ENCODE peak calls at places on chromosomes 7 and 10, in nine cellular contexts. One of them, this sample, is unnamed.
A peak's percentile ranks its signal among the peaks of the same experiment; 100 is the strongest.

GRCh38 chr10:45000138-45000763 is 472 bp upstream of the ZNF22 start:
- DNase-seq in IMR-90: peak; percentile 9
- DNase-seq in upper lobe of right lung: no peak
- DNase-seq in Peyer's patch: no peak
- DNase-seq in AG04450: no peak
- DNase-seq in endodermal cell: peak; percentile 53
- DNase-seq in CD4-positive, alpha-beta memory T cell: no peak
- DNase-seq in tibial artery: peak; percentile 91
- DNase-seq in CD8-positive, alpha-beta T cell: no peak
- DNase-seq in this sample: no peak

GRCh38 chr7:10793995-10794780 is 179.5 kb upstream of the PHF14 start:
- DNase-seq in tibial artery: no peak
- DNase-seq in Peyer's patch: no peak
- DNase-seq in IMR-90: no peak
- DNase-seq in CD4-positive, alpha-beta memory T cell: no peak
- DNase-seq in CD8-positive, alpha-beta T cell: no peak
- DNase-seq in upper lobe of right lung: no peak
- DNase-seq in endodermal cell: no peak
- DNase-seq in AG04450: no peak
- DNase-seq in this sample: no peak

GRCh38 chr10:79112898-79113431 is 44.2 kb downstream of the ZMIZ1 start:
- DNase-seq in tibial artery: peak; percentile 78
- DNase-seq in endodermal cell: peak; percentile 59
- DNase-seq in CD4-positive, alpha-beta memory T cell: no peak
- DNase-seq in IMR-90: peak; percentile 92
- DNase-seq in AG04450: no peak
- DNase-seq in Peyer's patch: no peak
- DNase-seq in upper lobe of right lung: no peak
- DNase-seq in CD8-positive, alpha-beta T cell: no peak
- DNase-seq in this sample: no peak

GRCh38 chr10:106771132-106771531 is 393.4 kb downstream of the SORCS1 start:
- DNase-seq in Peyer's patch: no peak
- DNase-seq in CD4-positive, alpha-beta memory T cell: no peak
- DNase-seq in AG04450: no peak
- DNase-seq in upper lobe of right lung: no peak
- DNase-seq in tibial artery: no peak
- DNase-seq in endodermal cell: no peak
- DNase-seq in IMR-90: no peak
- DNase-seq in CD8-positive, alpha-beta T cell: no peak
- DNase-seq in this sample: no peak

GRCh38 chr7:147245274-147245673 is 1128.7 kb downstream of the CNTNAP2 start:
- DNase-seq in CD4-positive, alpha-beta memory T cell: no peak
- DNase-seq in endodermal cell: peak; percentile 81
- DNase-seq in IMR-90: peak; percentile 24
- DNase-seq in Peyer's patch: no peak
- DNase-seq in CD8-positive, alpha-beta T cell: no peak
- DNase-seq in AG04450: peak; percentile 1
- DNase-seq in upper lobe of right lung: no peak
- DNase-seq in tibial artery: no peak
- DNase-seq in this sample: no peak

GRCh38 chr7:117169907-117170306 is 153.0 kb downstream of the WNT2 start:
- DNase-seq in upper lobe of right lung: no peak
- DNase-seq in Peyer's patch: no peak
- DNase-seq in CD8-positive, alpha-beta T cell: no peak
- DNase-seq in tibial artery: no peak
- DNase-seq in IMR-90: no peak
- DNase-seq in endodermal cell: no peak
- DNase-seq in CD4-positive, alpha-beta memory T cell: no peak
- DNase-seq in AG04450: no peak
- DNase-seq in this sample: no peak

GRCh38 chr10:87551324-87551723 is 46.6 kb downstream of the MINPP1 start:
- DNase-seq in Peyer's patch: no peak
- DNase-seq in CD4-positive, alpha-beta memory T cell: no peak
- DNase-seq in IMR-90: no peak
- DNase-seq in AG04450: no peak
- DNase-seq in CD8-positive, alpha-beta T cell: no peak
- DNase-seq in upper lobe of right lung: no peak
- DNase-seq in endodermal cell: no peak
- DNase-seq in tibial artery: no peak
- DNase-seq in this sample: no peak

GRCh38 chr7:32115831-32116230 is 45.6 kb upstream of the PDE1C start:
- DNase-seq in CD8-positive, alpha-beta T cell: no peak
- DNase-seq in upper lobe of right lung: no peak
- DNase-seq in endodermal cell: no peak
- DNase-seq in Peyer's patch: no peak
- DNase-seq in IMR-90: peak; percentile 65
- DNase-seq in tibial artery: no peak
- DNase-seq in AG04450: no peak
- DNase-seq in CD4-positive, alpha-beta memory T cell: no peak
- DNase-seq in this sample: no peak

GRCh38 chr7:15424468-15424867 is 137.3 kb downstream of the AGMO start:
- DNase-seq in AG04450: no peak
- DNase-seq in CD4-positive, alpha-beta memory T cell: no peak
- DNase-seq in upper lobe of right lung: no peak
- DNase-seq in CD8-positive, alpha-beta T cell: no peak
- DNase-seq in IMR-90: peak; percentile 17
- DNase-seq in endodermal cell: no peak
- DNase-seq in tibial artery: no peak
- DNase-seq in Peyer's patch: no peak
- DNase-seq in this sample: no peak

GRCh38 chr10:95544783-95545500 is 16.2 kb downstream of the SORBS1 start:
- DNase-seq in tibial artery: peak; percentile 63
- DNase-seq in Peyer's patch: no peak
- DNase-seq in upper lobe of right lung: no peak
- DNase-seq in endodermal cell: no peak
- DNase-seq in AG04450: no peak
- DNase-seq in CD4-positive, alpha-beta memory T cell: no peak
- DNase-seq in IMR-90: no peak
- DNase-seq in CD8-positive, alpha-beta T cell: no peak
- DNase-seq in this sample: no peak
- H3K4me3 ChIP-seq in tibial artery: no peak overlapping the region
- H3K4me3 ChIP-seq in Peyer's patch: no peak overlapping the region
- H3K4me3 ChIP-seq in upper lobe of right lung: no peak overlapping the region
- H3K4me3 ChIP-seq in endodermal cell: no peak overlapping the region
- H3K4me3 ChIP-seq in AG04450: no peak overlapping the region
- H3K4me3 ChIP-seq in CD4-positive, alpha-beta memory T cell: no peak overlapping the region
- H3K4me3 ChIP-seq in IMR-90: no peak overlapping the region
- H3K4me3 ChIP-seq in CD8-positive, alpha-beta T cell: no peak overlapping the region
- H3K4me3 ChIP-seq in this sample: no peak overlapping the region

GRCh38 chr7:42084263-42084662 is 152.7 kb downstream of the GLI3 start:
- DNase-seq in CD8-positive, alpha-beta T cell: no peak
- DNase-seq in AG04450: no peak
- DNase-seq in endodermal cell: no peak
- DNase-seq in tibial artery: no peak
- DNase-seq in Peyer's patch: no peak
- DNase-seq in upper lobe of right lung: no peak
- DNase-seq in CD4-positive, alpha-beta memory T cell: no peak
- DNase-seq in IMR-90: no peak
- DNase-seq in this sample: no peak

GRCh38 chr7:42081672-42082071 is 155.3 kb downstream of the GLI3 start:
- DNase-seq in endodermal cell: no peak
- DNase-seq in upper lobe of right lung: no peak
- DNase-seq in CD8-positive, alpha-beta T cell: no peak
- DNase-seq in Peyer's patch: no peak
- DNase-seq in IMR-90: no peak
- DNase-seq in AG04450: no peak
- DNase-seq in tibial artery: no peak
- DNase-seq in CD4-positive, alpha-beta memory T cell: no peak
- DNase-seq in this sample: no peak

GRCh38 chr7:42080831-42081230 is 156.2 kb downstream of the GLI3 start:
- DNase-seq in CD8-positive, alpha-beta T cell: no peak
- DNase-seq in Peyer's patch: no peak
- DNase-seq in upper lobe of right lung: no peak
- DNase-seq in IMR-90: peak; percentile 62
- DNase-seq in CD4-positive, alpha-beta memory T cell: no peak
- DNase-seq in tibial artery: no peak
- DNase-seq in AG04450: no peak
- DNase-seq in endodermal cell: no peak
- DNase-seq in this sample: no peak

GRCh38 chr7:42083284-42083683 is 153.7 kb downstream of the GLI3 start:
- DNase-seq in endodermal cell: no peak
- DNase-seq in CD8-positive, alpha-beta T cell: no peak
- DNase-seq in tibial artery: no peak
- DNase-seq in Peyer's patch: no peak
- DNase-seq in CD4-positive, alpha-beta memory T cell: no peak
- DNase-seq in IMR-90: no peak
- DNase-seq in AG04450: no peak
- DNase-seq in upper lobe of right lung: no peak
- DNase-seq in this sample: no peak

DNA sequence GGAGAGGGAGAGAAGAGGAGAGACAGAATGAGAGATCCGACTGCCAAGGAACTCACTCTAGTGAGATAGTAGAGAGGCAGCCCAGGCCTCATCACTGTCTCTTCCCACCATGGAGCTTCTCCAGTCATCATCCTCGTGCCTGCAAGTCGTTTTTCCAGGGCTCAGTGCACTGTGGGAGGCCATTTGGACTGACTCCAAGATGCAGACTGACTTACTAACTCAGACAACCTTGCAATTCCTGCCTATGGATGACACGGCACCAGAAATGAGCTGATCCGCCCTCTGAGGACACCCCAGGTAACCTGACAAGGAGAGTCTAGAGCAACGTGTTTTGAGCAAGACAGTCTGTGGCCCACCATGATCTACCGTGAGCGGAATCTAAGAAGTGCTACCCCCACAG is 154.9 kb downstream of the GLI3 start:
- DNase-seq in upper lobe of right lung: no peak
- DNase-seq in endodermal cell: no peak
- DNase-seq in CD8-positive, alpha-beta T cell: no peak
- DNase-seq in AG04450: no peak
- DNase-seq in tibial artery: no peak
- DNase-seq in IMR-90: peak; percentile 84
- DNase-seq in CD4-positive, alpha-beta memory T cell: no peak
- DNase-seq in Peyer's patch: no peak
- DNase-seq in this sample: no peak
- H3K4me3 ChIP-seq in upper lobe of right lung: no peak overlapping the region
- H3K4me3 ChIP-seq in endodermal cell: no peak overlapping the region
- H3K4me3 ChIP-seq in CD8-positive, alpha-beta T cell: no peak overlapping the region
- H3K4me3 ChIP-seq in AG04450: no peak overlapping the region
- H3K4me3 ChIP-seq in tibial artery: no peak overlapping the region
- H3K4me3 ChIP-seq in IMR-90: no peak overlapping the region
- H3K4me3 ChIP-seq in CD4-positive, alpha-beta memory T cell: no peak overlapping the region
- H3K4me3 ChIP-seq in Peyer's patch: no peak overlapping the region
- H3K4me3 ChIP-seq in this sample: no peak overlapping the region

DNA sequence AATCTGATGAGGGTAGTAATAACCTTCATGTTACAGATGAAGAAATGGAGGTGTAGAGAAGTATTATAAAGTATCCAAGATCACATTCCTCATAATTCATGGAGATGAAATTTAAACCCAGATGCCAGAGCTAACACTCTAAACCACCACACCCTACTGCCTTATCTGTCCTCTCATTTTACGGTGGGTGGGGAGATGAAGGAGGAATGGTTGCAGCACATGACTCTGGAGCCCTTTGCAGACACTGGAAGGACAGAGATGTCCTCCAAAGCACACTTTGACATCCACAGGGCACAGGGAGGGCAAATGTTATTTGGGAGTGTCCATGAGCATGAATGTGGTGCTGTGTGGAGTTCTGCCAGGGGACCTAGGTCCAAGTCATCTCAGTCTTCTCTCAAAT is 1.1 kb downstream of the PLEKHS1 start:
- DNase-seq in tibial artery: no peak
- DNase-seq in AG04450: no peak
- DNase-seq in endodermal cell: no peak
- DNase-seq in CD4-positive, alpha-beta memory T cell: no peak
- DNase-seq in upper lobe of right lung: no peak
- DNase-seq in IMR-90: no peak
- DNase-seq in CD8-positive, alpha-beta T cell: no peak
- DNase-seq in Peyer's patch: no peak
- DNase-seq in this sample: no peak
- H3K4me3 ChIP-seq in tibial artery: no peak overlapping the region
- H3K4me3 ChIP-seq in AG04450: no peak overlapping the region
- H3K4me3 ChIP-seq in endodermal cell: no peak overlapping the region
- H3K4me3 ChIP-seq in CD4-positive, alpha-beta memory T cell: no peak overlapping the region
- H3K4me3 ChIP-seq in upper lobe of right lung: no peak overlapping the region
- H3K4me3 ChIP-seq in IMR-90: no peak overlapping the region
- H3K4me3 ChIP-seq in CD8-positive, alpha-beta T cell: no peak overlapping the region
- H3K4me3 ChIP-seq in Peyer's patch: peak overlapping the region; percentile 42
- H3K4me3 ChIP-seq in this sample: no peak overlapping the region

GRCh38 chr10:102396751-102397151 is 1.2 kb downstream of the NFKB2 start:
- DNase-seq in tibial artery: no peak
- DNase-seq in upper lobe of right lung: peak; percentile 59
- DNase-seq in CD8-positive, alpha-beta T cell: no peak
- DNase-seq in CD4-positive, alpha-beta memory T cell: no peak
- DNase-seq in IMR-90: no peak
- DNase-seq in Peyer's patch: no peak
- DNase-seq in endodermal cell: no peak
- DNase-seq in AG04450: no peak
- DNase-seq in this sample: no peak

GRCh38 chr10:102399217-102400021 is 3.9 kb downstream of the NFKB2 start:
- DNase-seq in Peyer's patch: peak; percentile 88
- DNase-seq in CD8-positive, alpha-beta T cell: peak; percentile 87
- DNase-seq in CD4-positive, alpha-beta memory T cell: peak; percentile 87
- DNase-seq in upper lobe of right lung: peak; percentile 95
- DNase-seq in tibial artery: peak; percentile 93
- DNase-seq in IMR-90: peak; percentile 82
- DNase-seq in AG04450: peak; percentile 59
- DNase-seq in endodermal cell: peak; percentile 95
- DNase-seq in this sample: peak; percentile 90

GRCh38 chr10:102397222-102398171 is 2.0 kb downstream of the NFKB2 start:
- DNase-seq in Peyer's patch: no peak
- DNase-seq in CD4-positive, alpha-beta memory T cell: no peak
- DNase-seq in CD8-positive, alpha-beta T cell: no peak
- DNase-seq in tibial artery: no peak
- DNase-seq in endodermal cell: no peak
- DNase-seq in AG04450: no peak
- DNase-seq in IMR-90: no peak
- DNase-seq in upper lobe of right lung: no peak
- DNase-seq in this sample: no peak

GRCh38 chr10:102400061-102400460 is 4.6 kb downstream of the NFKB2 start:
- DNase-seq in tibial artery: no peak
- DNase-seq in AG04450: no peak
- DNase-seq in CD8-positive, alpha-beta T cell: no peak
- DNase-seq in upper lobe of right lung: peak; percentile 61
- DNase-seq in CD4-positive, alpha-beta memory T cell: no peak
- DNase-seq in Peyer's patch: no peak
- DNase-seq in IMR-90: no peak
- DNase-seq in endodermal cell: no peak
- DNase-seq in this sample: no peak

DNA sequence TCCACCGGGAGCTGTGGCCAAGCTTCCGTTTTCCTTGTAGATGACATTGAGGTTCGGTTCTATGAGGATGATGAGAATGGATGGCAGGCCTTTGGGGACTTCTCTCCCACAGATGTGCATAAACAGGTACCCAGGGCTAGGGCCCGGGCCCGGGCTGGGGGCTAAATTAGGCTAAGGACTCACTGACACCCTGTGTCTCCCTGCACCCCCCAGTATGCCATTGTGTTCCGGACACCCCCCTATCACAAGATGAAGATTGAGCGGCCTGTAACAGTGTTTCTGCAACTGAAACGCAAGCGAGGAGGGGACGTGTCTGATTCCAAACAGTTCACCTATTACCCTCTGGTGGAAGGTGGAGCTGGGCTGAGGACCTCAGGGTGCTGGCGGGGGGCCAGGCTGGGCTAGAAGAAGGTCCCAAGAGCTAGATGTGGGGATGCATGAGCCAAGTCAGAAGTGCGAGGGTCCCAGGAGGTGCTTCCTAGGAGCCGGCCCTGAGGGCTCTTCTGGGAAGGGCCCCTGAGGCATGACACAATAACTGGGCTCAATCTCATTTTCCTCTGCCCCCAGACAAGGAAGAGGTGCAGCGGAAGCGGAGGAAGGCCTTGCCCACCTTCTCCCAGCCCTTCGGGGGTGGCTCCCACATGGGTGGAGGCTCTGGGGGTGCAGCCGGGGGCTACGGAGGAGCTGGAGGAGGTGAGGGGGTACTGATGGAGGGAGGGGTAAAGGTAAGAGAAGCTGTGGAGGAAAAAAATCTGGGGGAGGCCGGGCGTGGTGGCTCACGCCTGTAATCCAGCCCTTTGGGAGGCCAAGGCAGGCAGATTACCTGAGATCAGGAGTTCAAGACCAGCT is 2.9 kb downstream of the NFKB2 start:
- DNase-seq in CD8-positive, alpha-beta T cell: no peak
- DNase-seq in upper lobe of right lung: peak; percentile 60
- DNase-seq in IMR-90: no peak
- DNase-seq in endodermal cell: no peak
- DNase-seq in CD4-positive, alpha-beta memory T cell: no peak
- DNase-seq in AG04450: no peak
- DNase-seq in tibial artery: no peak
- DNase-seq in Peyer's patch: no peak
- DNase-seq in this sample: no peak
- H3K4me3 ChIP-seq in CD8-positive, alpha-beta T cell: no peak overlapping the region
- H3K4me3 ChIP-seq in upper lobe of right lung: peak overlapping the region; percentile 67
- H3K4me3 ChIP-seq in IMR-90: no peak overlapping the region
- H3K4me3 ChIP-seq in endodermal cell: no peak overlapping the region
- H3K4me3 ChIP-seq in CD4-positive, alpha-beta memory T cell: no peak overlapping the region
- H3K4me3 ChIP-seq in AG04450: no peak overlapping the region
- H3K4me3 ChIP-seq in tibial artery: peak overlapping the region; percentile 64
- H3K4me3 ChIP-seq in Peyer's patch: no peak overlapping the region
- H3K4me3 ChIP-seq in this sample: no peak overlapping the region

This sample was measured in CD4-positive, CD25-positive, alpha-beta regulatory T cell.